ENCODE peak calls at places on chromosome 14, in ten cellular contexts. N is Panc1, T is suprapubic skin, P is lower lobe of right lung, H is Peyer's patch, A is right lobe of liver, U is BJ, B is IMR-90, K is tibial nerve, R is heart right ventricle. Z is an unnamed sample. For H3K27me3 and H3K36me3, the result is how much of the 10 kb centered on the place peaks cover.

GRCh38 chr14:76929927-76930326 is 98.6 kb downstream of the IRF2BPL start:
- DNase-seq in N (no peak), T (no peak), P (no peak), H (no peak), A (no peak), U (no peak), B (no peak), K (no peak), R (no peak), Z (no peak)

GRCh38 chr14:89214221-89214965 is 202.6 kb downstream of the FOXN3 start:
- DNase-seq in N (no peak), T (peak), P (peak), H (peak), A (peak), U (no peak), B (no peak), K (no peak), R (peak), Z (no peak)

GRCh38 chr14:101687756-101688546 is 73.6 kb upstream of the PPP2R5C start:
- DNase-seq in N (no peak), T (no peak), P (no peak), H (no peak), A (no peak), U (no peak), B (no peak), K (no peak), R (no peak), Z (no peak)

GRCh38 chr14:102086346-102086971 is 385 bp downstream of the HSP90AA1 start:
- DNase-seq in N (no peak), T (no peak), P (peak), H (peak), A (no peak), U (no peak), B (peak), K (peak), R (peak), Z (peak)

GRCh38 chr14:103123128-103123633 is at the start of gene TNFAIP2:
- DNase-seq in N (no peak), T (no peak), P (peak), H (no peak), A (peak), U (no peak), B (no peak), K (no peak), R (peak), Z (no peak)

GRCh38 chr14:65704850-65705249 is 292.3 kb downstream of the FUT8 start:
- DNase-seq in N (no peak), T (no peak), P (no peak), H (no peak), A (no peak), U (no peak), B (no peak), K (no peak), R (no peak), Z (peak)

GRCh38 chr14:63212209-63212608 is 8.0 kb downstream of the RHOJ start:
- DNase-seq in N (no peak), T (no peak), P (no peak), H (no peak), A (no peak), U (no peak), B (no peak), K (no peak), R (no peak), Z (no peak)

GRCh38 chr14:87045956-87046355 is 947.0 kb downstream of the GALC start:
- DNase-seq in N (no peak), T (no peak), P (no peak), H (no peak), A (no peak), U (no peak), B (no peak), K (no peak), R (no peak), Z (no peak)

GRCh38 chr14:56199095-56199975 is 81.1 kb downstream of the PELI2 start:
- DNase-seq in N (no peak), T (no peak), P (no peak), H (no peak), A (no peak), U (peak), B (peak), K (peak), R (no peak), Z (peak)

GRCh38 chr14:58299665-58300202 is 1.4 kb downstream of the ARID4A start:
- DNase-seq in N (no peak), T (no peak), P (no peak), H (no peak), A (no peak), U (no peak), B (no peak), K (peak), R (no peak), Z (peak)

GRCh38 chr14:33184587-33184986 is 245.9 kb downstream of the NPAS3 start:
- DNase-seq in N (no peak), T (no peak), P (no peak), H (no peak), A (no peak), U (no peak), B (no peak), K (no peak), R (no peak), Z (no peak)

GRCh38 chr14:71688576-71688975 is 243.7 kb upstream of the RGS6 start:
- DNase-seq in N (no peak), T (no peak), P (no peak), H (no peak), A (no peak), U (no peak), B (peak), K (no peak), R (no peak), Z (no peak)

GRCh38 chr14:39307815-39308214 is 74.1 kb downstream of the MIA2 start:
- DNase-seq in N (no peak), T (no peak), P (no peak), H (no peak), A (no peak), U (no peak), B (no peak), K (no peak), R (no peak), Z (no peak)

GRCh38 chr14:63605041-63605532 is 36.6 kb downstream of the WDR89 start:
- DNase-seq in N (no peak), T (no peak), P (no peak), H (no peak), A (no peak), U (no peak), B (peak), K (no peak), R (no peak), Z (no peak)

GRCh38 chr14:101525646-101526527 is 35.4 kb upstream of the DIO3 start:
- DNase-seq in N (no peak), T (no peak), P (no peak), H (no peak), A (no peak), U (no peak), B (no peak), K (no peak), R (no peak), Z (no peak)

DNA sequence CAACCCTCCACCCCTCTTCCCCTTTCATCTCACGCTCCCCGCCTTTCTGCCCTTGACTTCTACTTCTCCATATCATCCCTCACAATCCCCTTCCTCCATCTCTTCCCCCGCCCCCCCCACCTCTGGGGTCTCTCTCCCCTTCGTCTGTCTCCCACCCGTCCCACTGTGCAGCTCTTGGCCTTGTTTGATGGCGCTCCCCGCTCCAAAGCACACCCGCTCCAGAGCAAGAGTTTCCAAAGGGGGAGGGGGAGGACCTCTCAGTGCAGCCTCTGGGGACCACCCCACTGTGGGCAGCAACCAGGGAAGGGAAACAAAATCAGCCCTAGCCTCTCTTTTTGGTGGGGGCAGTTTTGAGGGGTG is 774 bp downstream of the CHGA start:
- DNase-seq in N (no peak), T (no peak), P (no peak), H (no peak), A (no peak), U (no peak), B (no peak), K (no peak), R (no peak), Z (no peak)
- H3K27me3 ChIP-seq in N (under half), T (under half), P (under half), H (under half), A (under half), U (under half), B (under half), K (under half), R (under half), Z (under half)

GRCh38 chr14:50001999-50002925 is 109.4 kb downstream of the ARF6 start:
- DNase-seq in N (no peak), T (no peak), P (peak), H (peak), A (no peak), U (no peak), B (no peak), K (no peak), R (peak), Z (peak)

GRCh38 chr14:50002926-50003212 is 110.0 kb downstream of the ARF6 start:
- DNase-seq in N (no peak), T (no peak), P (no peak), H (no peak), A (no peak), U (no peak), B (no peak), K (no peak), R (no peak), Z (no peak)

GRCh38 chr14:50001146-50001998 is 108.5 kb downstream of the ARF6 start:
- DNase-seq in N (no peak), T (no peak), P (peak), H (peak), A (peak), U (peak), B (peak), K (peak), R (no peak), Z (peak)

GRCh38 chr14:50006141-50006540 is 110.2 kb downstream of the VCPKMT start:
- DNase-seq in N (no peak), T (no peak), P (no peak), H (no peak), A (no peak), U (no peak), B (no peak), K (no peak), R (no peak), Z (no peak)

GRCh38 chr14:50003213-50004021 is 110.5 kb downstream of the ARF6 start:
- DNase-seq in N (no peak), T (peak), P (peak), H (peak), A (peak), U (no peak), B (peak), K (peak), R (peak), Z (peak)
- TF ChIP-seq CTCF in N (no peak), T (no peak), P (peak), H (peak), A (peak), U (no peak), B (peak), K (peak), R (peak), Z (peak)

DNA sequence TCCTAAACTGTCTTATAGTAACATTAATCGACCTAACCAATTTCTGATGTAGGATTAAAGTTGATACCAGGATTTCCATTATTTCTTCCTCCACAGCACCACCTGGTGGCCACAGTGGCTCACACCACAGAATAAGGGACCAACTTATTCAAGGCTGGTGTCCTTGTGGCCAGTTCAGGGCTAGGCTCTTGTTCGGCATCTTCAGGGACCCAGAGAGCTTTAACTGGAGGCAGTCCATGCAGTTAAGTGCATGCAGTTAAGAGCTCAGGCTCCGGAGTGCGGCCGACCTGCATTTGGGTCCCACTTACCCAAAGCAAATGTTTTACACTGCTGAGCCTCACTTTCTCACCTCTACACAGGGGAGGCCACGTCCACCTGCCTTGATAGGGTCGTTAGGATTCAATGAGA is 42.0 kb upstream of the GPR68 start:
- DNase-seq in N (peak), T (no peak), P (peak), H (peak), A (peak), U (no peak), B (peak), K (peak), R (peak), Z (no peak)
- H3K36me3 ChIP-seq in N (under half), T (under half), P (half or more), H (half or more), A (under half), U (under half), B (under half), K (under half), R (under half), Z (half or more)

DNA sequence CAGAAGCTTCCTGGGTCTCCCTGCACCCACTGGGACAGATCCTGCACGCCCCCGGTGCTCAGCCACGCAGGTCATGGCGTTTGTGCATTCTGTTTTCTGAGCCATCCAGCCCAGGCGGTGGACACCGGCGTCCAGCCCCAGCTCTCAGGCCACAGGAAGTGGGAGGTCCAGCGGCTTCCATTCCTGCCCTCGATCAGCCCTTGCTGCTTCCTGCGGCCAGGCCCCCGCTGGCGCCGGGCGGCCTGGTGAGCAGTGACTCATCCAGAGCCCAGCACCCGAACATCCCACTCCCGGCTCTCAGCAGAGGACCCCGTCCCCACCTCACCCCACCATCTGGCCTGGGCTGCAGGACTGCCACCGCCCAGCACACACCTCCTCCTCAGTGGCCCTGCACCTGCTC is 18.0 kb upstream of the NUDT14 start:
- DNase-seq in N (no peak), T (no peak), P (no peak), H (no peak), A (no peak), U (no peak), B (peak), K (no peak), R (peak), Z (no peak)
- H3K27me3 ChIP-seq in N (under half), T (half or more), P (half or more), H (under half), A (under half), U (under half), B (under half), K (half or more), R (half or more), Z (under half)

DNA sequence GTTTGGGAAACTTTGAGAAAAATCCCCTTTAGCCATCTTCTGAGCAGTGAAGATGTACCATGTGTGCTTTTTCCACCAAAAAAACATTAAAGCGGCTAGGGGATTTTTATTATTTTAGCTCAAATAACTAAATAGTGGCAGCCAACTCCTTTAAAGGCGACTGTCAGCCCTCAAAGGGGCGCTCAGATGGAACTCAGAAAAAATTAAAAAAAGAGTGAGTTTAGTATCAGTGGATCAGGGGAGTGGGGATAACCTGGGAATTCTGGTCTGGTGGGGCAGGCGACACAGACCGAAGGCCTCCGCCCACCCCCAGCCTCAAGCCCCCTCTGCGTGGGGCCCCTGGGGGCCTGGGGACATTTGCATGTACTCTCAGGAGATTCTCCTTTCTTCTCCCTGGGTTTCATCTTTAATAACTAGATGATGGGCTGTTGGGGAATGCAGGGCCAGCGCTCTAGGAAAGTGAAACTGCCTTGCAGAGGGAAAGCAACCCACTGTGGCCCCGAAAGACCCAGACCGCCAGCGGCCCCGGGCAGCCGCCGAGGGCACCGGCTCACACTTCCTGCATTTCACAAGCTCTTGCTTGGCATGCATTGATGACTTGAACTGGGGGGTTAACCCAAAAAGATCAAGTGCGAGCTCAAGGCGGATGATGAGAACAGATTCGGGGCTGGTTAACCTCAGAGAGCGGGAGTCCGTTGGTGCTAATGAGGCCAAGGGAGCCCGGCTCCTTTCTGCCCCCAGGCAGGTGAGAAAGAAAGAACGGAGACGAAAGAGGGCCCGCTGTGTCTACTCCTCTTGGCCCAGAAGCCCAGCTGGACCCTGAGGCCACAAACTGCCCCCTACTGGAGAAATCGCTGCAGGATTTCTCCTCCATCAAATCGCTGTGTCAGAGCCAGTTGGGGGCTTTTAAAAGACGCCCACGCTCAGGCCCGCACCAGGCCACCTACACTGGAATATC is 7.3 kb upstream of the BATF start:
- DNase-seq in N (no peak), T (no peak), P (peak), H (no peak), A (no peak), U (no peak), B (peak), K (no peak), R (no peak), Z (peak)
- TF ChIP-seq CTCF in N (no peak), T (no peak), P (no peak), H (no peak), A (peak), U (no peak), B (no peak), K (no peak), R (no peak), Z (peak)

GRCh38 chr14:95134304-95134933 is 22.9 kb downstream of the DICER1 start:
- DNase-seq in N (no peak), T (no peak), P (no peak), H (no peak), A (no peak), U (no peak), B (peak), K (no peak), R (no peak), Z (no peak)

GRCh38 chr14:95136631-95137030 is 20.7 kb downstream of the DICER1 start:
- DNase-seq in N (no peak), T (no peak), P (no peak), H (no peak), A (no peak), U (no peak), B (peak), K (no peak), R (no peak), Z (no peak)

GRCh38 chr14:95132732-95133131 is 24.6 kb downstream of the DICER1 start:
- DNase-seq in N (no peak), T (no peak), P (no peak), H (no peak), A (no peak), U (no peak), B (peak), K (no peak), R (no peak), Z (no peak)

GRCh38 chr14:95130545-95130944 is 26.8 kb downstream of the DICER1 start:
- DNase-seq in N (no peak), T (no peak), P (no peak), H (no peak), A (no peak), U (no peak), B (no peak), K (no peak), R (no peak), Z (no peak)

DNA sequence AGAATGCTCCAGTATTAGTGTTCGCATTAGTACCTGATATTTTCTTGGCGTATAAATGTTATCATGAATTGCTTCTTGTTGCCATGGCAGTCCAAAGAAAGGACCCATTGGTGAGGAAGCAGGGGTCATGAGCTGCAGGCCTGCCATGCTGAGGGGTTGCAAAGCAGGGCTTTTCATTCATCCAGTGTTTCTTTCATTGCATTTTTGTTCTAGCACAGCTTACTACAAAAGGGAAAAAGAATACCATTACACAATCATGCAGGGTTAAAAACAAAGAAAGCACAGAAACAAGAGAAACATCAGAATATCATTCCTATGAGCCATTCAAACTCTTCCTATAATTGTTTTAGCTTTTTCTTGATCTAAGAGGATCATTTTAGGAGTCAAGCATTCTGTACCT is 24.0 kb downstream of the DICER1 start:
- DNase-seq in N (no peak), T (no peak), P (no peak), H (no peak), A (no peak), U (no peak), B (peak), K (no peak), R (no peak), Z (no peak)
- H3K36me3 ChIP-seq in N (under half), T (under half), P (under half), H (under half), A (under half), U (under half), B (under half), K (under half), R (under half), Z (under half)

DNA sequence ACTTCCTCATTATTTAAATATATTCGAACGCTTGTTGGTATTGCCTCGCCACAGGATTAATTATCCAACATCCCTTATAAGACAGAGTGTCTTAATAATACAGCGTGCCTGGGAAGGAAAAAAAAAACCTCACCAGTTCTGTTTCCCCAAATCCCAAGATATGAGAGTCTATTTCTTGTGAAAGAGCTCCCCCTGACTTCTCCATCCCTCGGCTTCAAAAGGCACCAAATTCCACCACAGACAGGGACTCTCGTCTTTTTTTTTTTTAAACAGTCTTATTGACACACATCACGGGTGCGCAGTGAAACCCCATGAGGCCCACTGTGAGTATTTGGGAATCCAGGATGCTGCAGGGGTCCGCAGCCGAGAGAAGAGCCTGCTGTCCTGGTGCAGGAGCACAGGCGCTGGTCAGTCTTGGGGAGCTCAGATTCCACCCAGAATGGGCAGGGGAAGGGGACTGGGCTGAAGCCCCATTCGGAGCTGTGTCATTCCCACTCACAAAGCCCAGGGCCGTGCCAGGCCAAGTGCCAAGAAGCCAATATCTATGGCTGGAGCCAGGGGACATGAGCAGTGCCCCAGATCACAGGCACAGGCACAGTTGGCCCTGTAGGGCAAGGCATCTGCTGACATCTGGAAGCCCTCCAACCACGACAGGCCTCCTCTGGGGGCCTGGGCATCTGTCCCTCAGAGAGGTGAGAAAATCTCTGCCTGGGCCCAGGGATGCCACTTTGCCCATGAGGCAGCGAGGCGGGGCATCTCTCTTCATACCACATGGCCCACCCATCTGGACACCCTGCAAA is 71.9 kb downstream of the BCL11B start:
- DNase-seq in N (no peak), T (no peak), P (no peak), H (no peak), A (no peak), U (no peak), B (no peak), K (no peak), R (peak), Z (no peak)
- H3K27me3 ChIP-seq in N (under half), T (under half), P (under half), H (under half), A (under half), U (under half), B (under half), K (under half), R (under half), Z (under half)

Z was measured in GM06990.